ENCODE peak calls at places on chromosomes 4 and X, in eight cellular contexts. V, Y, H, B, L, W, S and X are unnamed samples.

GRCh38 chr4:151246742-151247141 is 30.2 kb upstream of the PRSS48 start:
- DNase-seq in L (no peak), H (no peak), Y (no peak), W (no peak), V (no peak), B (no peak), S (no peak), X (no peak)

GRCh38 chr4:19736968-19737756 is 514.5 kb upstream of the SLIT2 start:
- DNase-seq in W (no peak), B (no peak), S (peak), H (no peak), L (no peak), Y (no peak), V (no peak), X (no peak)

GRCh38 chr4:182145360-182145905 is 97.8 kb upstream of the TENM3 start:
- DNase-seq in H (no peak), S (no peak), L (no peak), V (peak), Y (peak), W (no peak), B (no peak), X (peak)

GRCh38 chr4:187433141-187433540 is 562.4 kb upstream of the ZFP42 start:
- DNase-seq in S (no peak), W (no peak), Y (no peak), H (no peak), V (no peak), B (no peak), L (no peak), X (no peak)

GRCh38 chr4:60847614-60848013 is 352.5 kb upstream of the ADGRL3 start:
- DNase-seq in Y (no peak), H (no peak), S (no peak), V (no peak), W (no peak), L (no peak), B (no peak), X (no peak)

GRCh38 chr4:12179264-12179616 is 750.5 kb upstream of the HS3ST1 start:
- DNase-seq in V (no peak), L (no peak), Y (no peak), S (no peak), W (no peak), H (no peak), B (no peak), X (no peak)

GRCh38 chr4:173333658-173334084 is 487 bp downstream of the HMGB2 start:
- DNase-seq in W (peak), H (peak), B (no peak), S (peak), Y (peak), V (peak), L (peak), X (peak)

GRCh38 chr4:84792366-84793301 is 173.9 kb downstream of the WDFY3 start:
- DNase-seq in V (no peak), S (no peak), B (no peak), H (no peak), W (no peak), L (no peak), Y (no peak), X (peak)

GRCh38 chrX:38806054-38806389 is 4.8 kb downstream of the MID1IP1 start:
- DNase-seq in W (no peak), V (no peak), L (peak), B (no peak), Y (no peak), H (no peak), S (no peak), X (no peak)

GRCh38 chr4:32574803-32575202 is 1854.6 kb downstream of the PCDH7 start:
- DNase-seq in S (no peak), Y (no peak), H (no peak), B (no peak), W (no peak), L (no peak), V (no peak), X (no peak)

GRCh38 chr4:34824515-34824914 is 1419.8 kb downstream of the ARAP2 start:
- DNase-seq in H (no peak), L (no peak), B (no peak), V (no peak), S (no peak), W (no peak), Y (no peak), X (no peak)

GRCh38 chrX:1390621-1391369 is 1.1 kb downstream of the SLC25A6 start:
- DNase-seq in L (no peak), H (no peak), W (no peak), B (no peak), Y (no peak), V (no peak), S (no peak), X (no peak)

GRCh38 chrX:29687687-29688086 is 527.7 kb upstream of the MAGEB2 start:
- DNase-seq in B (no peak), W (no peak), V (no peak), H (no peak), Y (no peak), S (no peak), L (no peak), X (no peak)

GRCh38 chr4:161314371-161314770 is 849.4 kb downstream of the FSTL5 start:
- DNase-seq in Y (no peak), B (no peak), V (no peak), H (no peak), S (no peak), L (no peak), W (no peak), X (no peak)

GRCh38 chr4:175411251-175411650 is 400.8 kb downstream of the GPM6A start:
- DNase-seq in W (no peak), H (no peak), S (no peak), B (no peak), V (no peak), L (no peak), Y (no peak), X (no peak)